ENCODE peak calls at places on chromosomes 16 and 17, in four cellular contexts. K is AG04450; D is midbrain; Q is stimulated activated naive B cell treated with anti-CD40 and anti-IgM and Interleukin-4, amounts not matched to agents 10 μg/mL and 1 μg/mL and 100 μg/mL, for 72 hours. B is an unnamed sample.

GRCh38 chr17:44872131-44872768 is 24.6 kb downstream of the HIGD1B start:
- DNase-seq in D (no peak), Q (no peak), K (no peak), B (no peak)

GRCh38 chr17:34711646-34712045 is 132.3 kb downstream of the TMEM132E start:
- DNase-seq in K (no peak), Q (no peak), D (no peak), B (no peak)

GRCh38 chr17:4664230-4664629 is 22.8 kb upstream of the ALOX15 start:
- DNase-seq in D (no peak), Q (no peak), K (no peak), B (no peak)

GRCh38 chr17:29393451-29393850 is 3.3 kb downstream of the TAOK1 start:
- DNase-seq in Q (no peak), D (no peak), K (no peak), B (no peak)

GRCh38 chr16:53518550-53519416 is 15.8 kb upstream of the AKTIP start:
- DNase-seq in D (no peak), K (no peak), Q (peak), B (peak)

GRCh38 chr16:15765880-15766279 is 90.9 kb downstream of the MYH11 start:
- DNase-seq in Q (peak), K (no peak), D (peak), B (peak)

GRCh38 chr17:65678534-65678933 is 117.1 kb upstream of the AXIN2 start:
- DNase-seq in K (no peak), D (no peak), Q (no peak), B (no peak)

GRCh38 chr17:4949321-4950074 is 1.2 kb upstream of the PFN1 start:
- DNase-seq in Q (peak), D (peak), K (no peak), B (peak)

GRCh38 chr17:77872714-77873517 is 85.6 kb upstream of the TNRC6C start:
- DNase-seq in K (no peak), Q (no peak), D (no peak), B (no peak)

B was measured in activated CD4-positive, alpha-beta memory T cell treated with anti-CD3 and anti-CD28 coated beads, Interleukin-2, amount 10 ng/mL, durations not matched to agents 7 days and 5 days.